ENCODE peak calls at places on chromosome 20, in seven cellular contexts. U is Caco-2, R is heart right ventricle, I is endodermal cell, G is stomach, M is Peyer's patch, Y is lower lobe of right lung. T is an unnamed sample. For H3K4me1, the result is how much of the 10 kb centered on the place peaks cover.

GRCh38 chr20:34582911-34583310 is 24.4 kb downstream of the MAP1LC3A start:
- DNase-seq in U (peak), R (no peak), I (no peak), G (no peak), M (no peak), Y (no peak), T (peak)

GRCh38 chr20:46946181-46946624 is 51.6 kb downstream of the EYA2 start:
- DNase-seq in U (no peak), R (no peak), I (no peak), G (no peak), M (no peak), Y (no peak), T (no peak)

GRCh38 chr20:36606171-36607116 is 865 bp downstream of the RAB5IF start:
- DNase-seq in U (peak), R (no peak), I (peak), G (peak), M (no peak), Y (peak), T (no peak)

GRCh38 chr20:44074252-44075151 is 112.5 kb downstream of the JPH2 start:
- DNase-seq in U (no peak), R (peak), I (no peak), G (peak), M (no peak), Y (no peak), T (peak)

GRCh38 chr20:57476073-57476526 is 48.8 kb downstream of the CTCFL start:
- DNase-seq in U (no peak), R (no peak), I (peak), G (no peak), M (no peak), Y (no peak), T (no peak)

GRCh38 chr20:58103517-58103904 is 124.9 kb downstream of the ANKRD60 start:
- DNase-seq in U (no peak), R (no peak), I (no peak), G (no peak), M (no peak), Y (no peak), T (peak)

GRCh38 chr20:34402461-34402860 is 39.4 kb downstream of the ITCH start:
- DNase-seq in U (no peak), R (no peak), I (no peak), G (no peak), M (no peak), Y (no peak), T (no peak)

GRCh38 chr20:15188415-15188814 is 851.0 kb upstream of the FLRT3 start:
- DNase-seq in U (no peak), R (no peak), I (no peak), G (no peak), M (no peak), Y (no peak), T (no peak)

GRCh38 chr20:43972051-43972450 is 57.4 kb downstream of the TOX2 start:
- DNase-seq in U (no peak), R (no peak), I (no peak), G (no peak), M (no peak), Y (no peak), T (no peak)

GRCh38 chr20:34084227-34084923 is 27.7 kb downstream of the EIF2S2 start:
- DNase-seq in U (no peak), R (no peak), I (no peak), G (no peak), M (no peak), Y (no peak), T (no peak)

GRCh38 chr20:42979720-42980119 is 210.0 kb downstream of the PTPRT start:
- DNase-seq in U (no peak), R (no peak), I (no peak), G (no peak), M (no peak), Y (no peak), T (peak)

GRCh38 chr20:56202493-56203077 is 45.9 kb upstream of the MC3R start:
- DNase-seq in U (peak), R (no peak), I (no peak), G (no peak), M (no peak), Y (no peak), T (no peak)

GRCh38 chr20:56801991-56802740 is 173.1 kb downstream of the TFAP2C start:
- DNase-seq in U (no peak), R (no peak), I (no peak), G (no peak), M (no peak), Y (no peak), T (no peak)

GRCh38 chr20:3161316-3162079 is 1.8 kb upstream of the FASTKD5 start:
- DNase-seq in U (no peak), R (no peak), I (peak), G (no peak), M (no peak), Y (no peak), T (no peak)

GRCh38 chr20:33027769-33028751 is 3.4 kb upstream of the BPIFB6 start:
- DNase-seq in U (no peak), R (no peak), I (no peak), G (no peak), M (no peak), Y (no peak), T (no peak)

GRCh38 chr20:39775110-39775509 is 813.0 kb downstream of the DHX35 start:
- DNase-seq in U (no peak), R (peak), I (no peak), G (no peak), M (peak), Y (peak), T (no peak)

GRCh38 chr20:60057866-60058807 is 99.9 kb downstream of the CDH26 start:
- DNase-seq in U (no peak), R (peak), I (peak), G (no peak), M (no peak), Y (peak), T (no peak)

GRCh38 chr20:53245581-53245980 is 273.4 kb downstream of the TSHZ2 start:
- DNase-seq in U (no peak), R (no peak), I (no peak), G (no peak), M (no peak), Y (no peak), T (no peak)

GRCh38 chr20:47438464-47439381 is 63.0 kb upstream of the NCOA3 start:
- DNase-seq in U (peak), R (no peak), I (no peak), G (no peak), M (peak), Y (no peak), T (no peak)

GRCh38 chr20:37901667-37902503 is 1.0 kb upstream of the VSTM2L start:
- DNase-seq in U (peak), R (no peak), I (peak), G (peak), M (peak), Y (no peak), T (no peak)

GRCh38 chr20:63451821-63452220 is 20.6 kb downstream of the KCNQ2 start:
- DNase-seq in U (no peak), R (no peak), I (no peak), G (no peak), M (no peak), Y (no peak), T (no peak)

GRCh38 chr20:63452341-63453028 is 20.0 kb downstream of the KCNQ2 start:
- DNase-seq in U (no peak), R (no peak), I (no peak), G (no peak), M (no peak), Y (no peak), T (no peak)

GRCh38 chr20:63454729-63455567 is 17.5 kb downstream of the KCNQ2 start:
- DNase-seq in U (no peak), R (no peak), I (no peak), G (no peak), M (no peak), Y (no peak), T (no peak)

GRCh38 chr20:63455568-63455859 is 16.9 kb downstream of the KCNQ2 start:
- DNase-seq in U (no peak), R (no peak), I (no peak), G (no peak), M (no peak), Y (no peak), T (no peak)

GRCh38 chr20:63453029-63453523 is 19.4 kb downstream of the KCNQ2 start:
- DNase-seq in U (peak), R (no peak), I (peak), G (no peak), M (no peak), Y (no peak), T (no peak)
- TF ChIP-seq CTCF in U (peak), R (no peak), I (no peak), G (no peak), M (no peak), Y (no peak), T (no peak)

DNA sequence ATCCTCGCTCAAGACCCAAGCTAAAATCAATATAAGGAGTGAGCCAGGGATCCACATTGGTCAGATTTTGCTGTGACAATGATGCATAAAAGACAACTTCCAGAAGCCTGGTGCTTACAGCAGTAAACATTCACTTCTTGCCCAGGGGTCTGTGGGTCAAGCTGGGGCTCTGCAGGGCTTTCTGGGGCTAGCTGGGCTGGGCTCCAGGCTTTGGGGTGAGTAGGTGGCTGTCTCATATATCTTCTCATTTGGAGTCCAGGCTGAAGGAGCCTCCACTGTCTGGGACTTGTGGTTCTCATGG is 25.8 kb upstream of the TOP1 start:
- DNase-seq in U (no peak), R (no peak), I (no peak), G (no peak), M (no peak), Y (no peak), T (no peak)
- H3K4me1 ChIP-seq in U (under half), R (under half), I (under half), G (half or more), M (under half), Y (half or more), T (under half)

DNA sequence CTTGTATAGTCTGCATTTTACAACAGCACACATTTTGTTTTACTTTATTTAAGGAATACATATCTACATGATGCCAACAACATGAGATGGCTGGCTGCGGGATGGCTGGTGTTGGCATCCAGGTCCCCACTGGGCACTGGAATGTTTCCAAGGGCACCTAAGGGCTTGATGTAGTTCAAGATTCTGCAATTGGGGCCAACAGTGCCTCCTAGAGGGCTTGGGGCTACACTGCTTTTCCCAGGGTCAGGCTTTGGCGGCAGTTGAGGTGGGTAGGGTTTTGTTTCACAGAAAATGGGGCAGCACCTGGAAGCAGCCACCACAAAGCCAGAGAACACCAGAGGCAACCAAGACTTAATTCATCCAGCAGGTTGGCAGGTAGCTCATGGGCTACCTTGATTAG is 202.2 kb upstream of the PRND start:
- DNase-seq in U (peak), R (no peak), I (peak), G (no peak), M (no peak), Y (peak), T (no peak)
- TF ChIP-seq CTCF in U (peak), R (no peak), I (peak), G (no peak), M (no peak), Y (peak), T (no peak)

GRCh38 chr20:50651676-50652075 is 39.7 kb downstream of the RIPOR3 start:
- DNase-seq in U (no peak), R (no peak), I (no peak), G (no peak), M (no peak), Y (no peak), T (no peak)
- H3K4me1 ChIP-seq in U (under half), R (under half), I (under half), G (under half), M (under half), Y (under half), T (under half)

DNA sequence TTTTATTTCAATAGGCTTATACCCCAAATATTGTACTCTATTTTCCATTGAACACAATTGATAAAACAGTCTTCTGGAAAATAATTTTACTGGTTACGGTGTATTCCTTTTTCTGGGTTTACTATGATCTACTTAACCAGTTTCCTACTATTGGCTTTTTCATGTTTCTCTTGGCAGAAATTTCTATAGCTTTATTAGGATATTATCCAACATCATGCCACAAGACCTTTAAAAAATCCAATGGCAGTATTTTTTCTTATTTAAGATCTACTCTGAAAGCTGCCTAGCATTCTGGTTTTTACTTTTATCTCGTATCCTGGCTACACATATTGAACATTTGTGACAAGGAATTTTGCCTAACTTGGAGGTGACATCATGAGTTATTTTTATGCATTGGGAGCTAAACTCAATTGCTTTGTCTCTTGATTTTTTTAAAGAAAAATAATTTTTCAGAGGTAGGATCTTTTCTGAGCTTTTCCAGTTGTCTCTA is 45.5 kb downstream of the SLC9A8 start:
- DNase-seq in U (no peak), R (no peak), I (no peak), G (no peak), M (no peak), Y (no peak), T (no peak)
- TF ChIP-seq CTCF in U (no peak), R (no peak), I (no peak), G (no peak), M (no peak), Y (no peak), T (no peak)

T was measured in esophagus muscularis mucosa.